ENCODE peak calls at places on chromosomes 7 and 10, in four cellular contexts. One of them, this sample, is unnamed.

GRCh38 chr10:63702107-63702506 is 180.9 kb downstream of the REEP3 start:
- DNase-seq in CD8-positive, alpha-beta T cell: no peak
- DNase-seq in heart left ventricle: no peak
- DNase-seq in kidney: no peak
- DNase-seq in this sample: no peak

GRCh38 chr10:43939389-43939938 is 290.8 kb upstream of the ZNF32 start:
- DNase-seq in kidney: no peak
- DNase-seq in heart left ventricle: no peak
- DNase-seq in CD8-positive, alpha-beta T cell: no peak
- DNase-seq in this sample: no peak

GRCh38 chr7:111184960-111185359 is 94.0 kb downstream of the LRRN3 start:
- DNase-seq in CD8-positive, alpha-beta T cell: no peak
- DNase-seq in kidney: no peak
- DNase-seq in heart left ventricle: no peak
- DNase-seq in this sample: no peak

GRCh38 chr7:101235050-101235449 is 2.6 kb downstream of the CLDN15 start:
- DNase-seq in CD8-positive, alpha-beta T cell: no peak
- DNase-seq in heart left ventricle: no peak
- DNase-seq in kidney: no peak
- DNase-seq in this sample: no peak

GRCh38 chr7:368651-369475 is 78.9 kb downstream of the FOXL3 start:
- DNase-seq in heart left ventricle: peak; percentile 18
- DNase-seq in CD8-positive, alpha-beta T cell: no peak
- DNase-seq in kidney: peak; percentile 64
- DNase-seq in this sample: no peak

GRCh38 chr7:37235813-37236212 is 212.9 kb downstream of the ELMO1 start:
- DNase-seq in CD8-positive, alpha-beta T cell: no peak
- DNase-seq in heart left ventricle: no peak
- DNase-seq in kidney: no peak
- DNase-seq in this sample: no peak

GRCh38 chr10:105993609-105994008 is 1170.9 kb downstream of the SORCS1 start:
- DNase-seq in kidney: no peak
- DNase-seq in heart left ventricle: no peak
- DNase-seq in CD8-positive, alpha-beta T cell: no peak
- DNase-seq in this sample: no peak

GRCh38 chr7:70598976-70599375 is 533.0 kb upstream of the GALNT17 start:
- DNase-seq in heart left ventricle: no peak
- DNase-seq in CD8-positive, alpha-beta T cell: no peak
- DNase-seq in kidney: no peak
- DNase-seq in this sample: no peak

GRCh38 chr7:122803323-122803722 is 82.9 kb downstream of the CADPS2 start:
- DNase-seq in kidney: no peak
- DNase-seq in heart left ventricle: no peak
- DNase-seq in CD8-positive, alpha-beta T cell: no peak
- DNase-seq in this sample: no peak

GRCh38 chr10:25467861-25468260 is 293.1 kb downstream of the GPR158 start:
- DNase-seq in heart left ventricle: no peak
- DNase-seq in CD8-positive, alpha-beta T cell: no peak
- DNase-seq in kidney: no peak
- DNase-seq in this sample: no peak

GRCh38 chr7:2698581-2699288 is 10.7 kb downstream of the AMZ1 start:
- DNase-seq in kidney: no peak
- DNase-seq in heart left ventricle: no peak
- DNase-seq in CD8-positive, alpha-beta T cell: peak; percentile 76
- DNase-seq in this sample: no peak

GRCh38 chr10:9009505-9009904 is 955.0 kb downstream of the GATA3 start:
- DNase-seq in heart left ventricle: no peak
- DNase-seq in CD8-positive, alpha-beta T cell: no peak
- DNase-seq in kidney: no peak
- DNase-seq in this sample: no peak

GRCh38 chr7:36617408-36617807 is 106.9 kb downstream of the AOAH start:
- DNase-seq in kidney: no peak
- DNase-seq in CD8-positive, alpha-beta T cell: no peak
- DNase-seq in heart left ventricle: no peak
- DNase-seq in this sample: no peak

GRCh38 chr7:120718361-120718760 is 139.6 kb downstream of the TSPAN12 start:
- DNase-seq in kidney: no peak
- DNase-seq in heart left ventricle: no peak
- DNase-seq in CD8-positive, alpha-beta T cell: no peak
- DNase-seq in this sample: no peak

GRCh38 chr7:99193527-99194214 is 14.2 kb downstream of the KPNA7 start:
- DNase-seq in kidney: no peak
- DNase-seq in heart left ventricle: no peak
- DNase-seq in CD8-positive, alpha-beta T cell: no peak
- DNase-seq in this sample: no peak

GRCh38 chr10:71303569-71303907 is 15.5 kb upstream of the SLC29A3 start:
- DNase-seq in CD8-positive, alpha-beta T cell: no peak
- DNase-seq in heart left ventricle: no peak
- DNase-seq in kidney: no peak
- DNase-seq in this sample: no peak
- TF ChIP-seq CTCF in CD8-positive, alpha-beta T cell: no peak
- TF ChIP-seq CTCF in heart left ventricle: no peak
- TF ChIP-seq CTCF in kidney: no peak
- TF ChIP-seq CTCF in this sample: no peak

DNA sequence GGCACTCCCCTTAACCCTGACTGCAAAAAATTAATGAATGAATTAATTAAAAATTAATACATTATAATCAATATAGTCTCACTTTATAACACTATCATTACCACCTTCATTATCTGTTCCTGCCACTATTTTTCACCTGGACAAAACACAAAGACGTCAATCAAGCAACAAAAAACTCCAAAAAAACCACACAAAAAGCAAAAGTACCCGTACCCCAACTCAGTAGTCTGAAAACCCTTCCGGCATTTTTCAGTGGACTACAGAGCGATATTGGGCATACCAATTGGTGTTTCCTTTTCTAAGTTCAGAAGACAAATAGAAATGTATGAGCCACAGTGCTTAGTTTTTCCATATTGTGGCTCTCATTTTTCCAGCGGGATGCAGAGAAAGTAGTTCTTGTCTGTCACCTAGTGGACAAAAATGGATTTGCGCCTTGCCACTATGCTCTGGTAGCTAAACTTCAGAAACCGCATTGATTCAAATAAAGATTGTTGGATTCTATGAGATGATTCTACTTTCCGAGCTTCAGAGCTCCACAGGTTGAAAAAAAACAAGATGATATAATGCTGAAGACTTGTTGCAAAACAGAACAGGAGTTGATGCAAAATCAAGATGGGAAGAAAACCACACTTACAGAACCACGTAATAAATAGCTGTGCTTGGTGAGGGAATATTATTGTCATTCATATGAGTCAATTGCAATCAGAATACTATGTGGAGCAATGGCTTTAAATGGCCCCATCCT is 50.6 kb upstream of the ITGB1 start:
- DNase-seq in kidney: no peak
- DNase-seq in heart left ventricle: no peak
- DNase-seq in CD8-positive, alpha-beta T cell: peak; percentile 63
- DNase-seq in this sample: no peak
- H3K4me3 ChIP-seq in kidney: no peak overlapping the region
- H3K4me3 ChIP-seq in heart left ventricle: no peak overlapping the region
- H3K4me3 ChIP-seq in CD8-positive, alpha-beta T cell: peak overlapping the region; percentile 36
- H3K4me3 ChIP-seq in this sample: peak overlapping the region; percentile 46

DNA sequence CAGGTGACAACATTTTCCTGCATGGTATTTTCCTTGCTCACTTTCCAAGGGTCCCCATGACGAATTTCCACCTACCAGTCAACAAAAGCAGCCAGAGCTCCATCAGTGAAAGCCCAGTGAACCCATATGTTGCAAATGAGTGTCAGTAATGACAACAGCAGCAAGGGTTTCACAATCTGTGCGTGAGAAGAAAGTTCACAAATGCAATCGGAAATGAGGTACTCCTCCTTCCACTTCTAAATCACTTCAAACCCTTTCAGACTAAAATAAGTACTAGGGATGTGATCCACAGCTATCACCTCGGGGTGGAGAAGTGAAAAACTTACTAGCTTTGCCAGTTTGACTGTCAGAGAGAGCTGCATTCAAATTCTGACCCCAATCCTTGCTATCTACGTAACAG is 55.6 kb upstream of the BET1 start:
- DNase-seq in kidney: no peak
- DNase-seq in CD8-positive, alpha-beta T cell: no peak
- DNase-seq in heart left ventricle: no peak
- DNase-seq in this sample: no peak
- H3K4me1 ChIP-seq in kidney: no peaks in the 10 kb centered on the region
- H3K4me1 ChIP-seq in CD8-positive, alpha-beta T cell: no peaks in the 10 kb centered on the region
- H3K4me1 ChIP-seq in heart left ventricle: no peaks in the 10 kb centered on the region
- H3K4me1 ChIP-seq in this sample: no peaks in the 10 kb centered on the region

GRCh38 chr7:25725483-25725882 is 426.5 kb upstream of the NFE2L3 start:
- DNase-seq in CD8-positive, alpha-beta T cell: no peak
- DNase-seq in kidney: no peak
- DNase-seq in heart left ventricle: no peak
- DNase-seq in this sample: no peak

GRCh38 chr7:25726180-25726579 is 425.8 kb upstream of the NFE2L3 start:
- DNase-seq in heart left ventricle: no peak
- DNase-seq in CD8-positive, alpha-beta T cell: no peak
- DNase-seq in kidney: peak; percentile 39
- DNase-seq in this sample: no peak

GRCh38 chr7:25722856-25723255 is 429.1 kb upstream of the NFE2L3 start:
- DNase-seq in heart left ventricle: no peak
- DNase-seq in kidney: no peak
- DNase-seq in CD8-positive, alpha-beta T cell: no peak
- DNase-seq in this sample: no peak

GRCh38 chr7:25716421-25716820 is 435.6 kb upstream of the NFE2L3 start:
- DNase-seq in CD8-positive, alpha-beta T cell: no peak
- DNase-seq in kidney: no peak
- DNase-seq in heart left ventricle: no peak
- DNase-seq in this sample: no peak

GRCh38 chr7:25720427-25720826 is 431.6 kb upstream of the NFE2L3 start:
- DNase-seq in heart left ventricle: no peak
- DNase-seq in kidney: no peak
- DNase-seq in CD8-positive, alpha-beta T cell: no peak
- DNase-seq in this sample: no peak
- TF ChIP-seq CTCF in heart left ventricle: peak; percentile 20
- TF ChIP-seq CTCF in kidney: peak; percentile 15
- TF ChIP-seq CTCF in CD8-positive, alpha-beta T cell: no peak
- TF ChIP-seq CTCF in this sample: peak; percentile 28

This sample was measured in thoracic aorta.